ENCODE peak calls at places on chromosomes 13 and 19, in eight cellular contexts. One of them, this sample, is unnamed.

GRCh38 chr19:18831524-18832330 is at the start of gene UPF1:
- DNase-seq in heart right ventricle: peak
- DNase-seq in cerebellum: peak
- DNase-seq in neuronal stem cell: peak
- DNase-seq in Caco-2: peak
- DNase-seq in NCI-H1930: peak
- DNase-seq in mesothelial cell of epicardium: peak
- DNase-seq in H9: peak
- DNase-seq in this sample: peak

GRCh38 chr13:80215368-80215767 is 125.6 kb downstream of the SPRY2 start:
- DNase-seq in neuronal stem cell: no peak
- DNase-seq in NCI-H1930: no peak
- DNase-seq in H9: no peak
- DNase-seq in cerebellum: no peak
- DNase-seq in heart right ventricle: no peak
- DNase-seq in mesothelial cell of epicardium: no peak
- DNase-seq in Caco-2: no peak
- DNase-seq in this sample: no peak

GRCh38 chr13:99923877-99924582 is 47.5 kb downstream of the ZIC5 start:
- DNase-seq in cerebellum: no peak
- DNase-seq in Caco-2: no peak
- DNase-seq in H9: no peak
- DNase-seq in heart right ventricle: no peak
- DNase-seq in mesothelial cell of epicardium: no peak
- DNase-seq in neuronal stem cell: no peak
- DNase-seq in NCI-H1930: no peak
- DNase-seq in this sample: no peak

GRCh38 chr19:12695090-12695489 is 1.3 kb downstream of the FBXW9 start:
- DNase-seq in Caco-2: no peak
- DNase-seq in H9: no peak
- DNase-seq in mesothelial cell of epicardium: no peak
- DNase-seq in cerebellum: no peak
- DNase-seq in NCI-H1930: no peak
- DNase-seq in heart right ventricle: no peak
- DNase-seq in neuronal stem cell: no peak
- DNase-seq in this sample: no peak

GRCh38 chr13:28494537-28494860 is 429 bp downstream of the FLT1 start:
- DNase-seq in heart right ventricle: no peak
- DNase-seq in cerebellum: peak
- DNase-seq in mesothelial cell of epicardium: no peak
- DNase-seq in H9: no peak
- DNase-seq in neuronal stem cell: peak
- DNase-seq in NCI-H1930: no peak
- DNase-seq in Caco-2: no peak
- DNase-seq in this sample: no peak

GRCh38 chr19:30567535-30568232 is 195.5 kb downstream of the ZNF536 start:
- DNase-seq in NCI-H1930: no peak
- DNase-seq in heart right ventricle: no peak
- DNase-seq in cerebellum: no peak
- DNase-seq in H9: no peak
- DNase-seq in Caco-2: no peak
- DNase-seq in mesothelial cell of epicardium: no peak
- DNase-seq in neuronal stem cell: no peak
- DNase-seq in this sample: no peak

GRCh38 chr13:90868321-90868920 is 479.1 kb upstream of the MIR17HG start:
- DNase-seq in mesothelial cell of epicardium: no peak
- DNase-seq in neuronal stem cell: peak
- DNase-seq in cerebellum: no peak
- DNase-seq in NCI-H1930: peak
- DNase-seq in H9: no peak
- DNase-seq in heart right ventricle: no peak
- DNase-seq in Caco-2: peak
- DNase-seq in this sample: no peak

GRCh38 chr19:33376931-33377557 is 3.5 kb downstream of the CEBPG start:
- DNase-seq in cerebellum: no peak
- DNase-seq in NCI-H1930: no peak
- DNase-seq in H9: no peak
- DNase-seq in Caco-2: no peak
- DNase-seq in heart right ventricle: no peak
- DNase-seq in mesothelial cell of epicardium: no peak
- DNase-seq in neuronal stem cell: no peak
- DNase-seq in this sample: no peak

GRCh38 chr19:53652476-53652875 is 20.7 kb downstream of the DPRX start:
- DNase-seq in Caco-2: no peak
- DNase-seq in NCI-H1930: no peak
- DNase-seq in neuronal stem cell: no peak
- DNase-seq in cerebellum: no peak
- DNase-seq in H9: no peak
- DNase-seq in heart right ventricle: no peak
- DNase-seq in mesothelial cell of epicardium: no peak
- DNase-seq in this sample: no peak

GRCh38 chr13:50626031-50626643 is 217.4 kb downstream of the DLEU7 start:
- DNase-seq in Caco-2: no peak
- DNase-seq in mesothelial cell of epicardium: no peak
- DNase-seq in neuronal stem cell: no peak
- DNase-seq in heart right ventricle: no peak
- DNase-seq in cerebellum: no peak
- DNase-seq in H9: no peak
- DNase-seq in NCI-H1930: no peak
- DNase-seq in this sample: no peak

GRCh38 chr13:32905063-32905863 is 111.0 kb upstream of the KL start:
- DNase-seq in H9: no peak
- DNase-seq in heart right ventricle: no peak
- DNase-seq in NCI-H1930: no peak
- DNase-seq in cerebellum: no peak
- DNase-seq in Caco-2: no peak
- DNase-seq in neuronal stem cell: no peak
- DNase-seq in mesothelial cell of epicardium: no peak
- DNase-seq in this sample: peak

GRCh38 chr13:44783987-44784734 is 205.1 kb downstream of the NUFIP1 start:
- DNase-seq in mesothelial cell of epicardium: no peak
- DNase-seq in neuronal stem cell: no peak
- DNase-seq in Caco-2: no peak
- DNase-seq in H9: no peak
- DNase-seq in heart right ventricle: no peak
- DNase-seq in NCI-H1930: no peak
- DNase-seq in cerebellum: no peak
- DNase-seq in this sample: no peak

GRCh38 chr13:82011355-82011754 is 1670.4 kb upstream of the SPRY2 start:
- DNase-seq in mesothelial cell of epicardium: no peak
- DNase-seq in H9: no peak
- DNase-seq in cerebellum: peak
- DNase-seq in heart right ventricle: no peak
- DNase-seq in Caco-2: no peak
- DNase-seq in neuronal stem cell: no peak
- DNase-seq in NCI-H1930: no peak
- DNase-seq in this sample: no peak

GRCh38 chr19:47469719-47470118 is 2.0 kb downstream of the SLC8A2 start:
- DNase-seq in mesothelial cell of epicardium: no peak
- DNase-seq in heart right ventricle: no peak
- DNase-seq in NCI-H1930: no peak
- DNase-seq in H9: no peak
- DNase-seq in Caco-2: no peak
- DNase-seq in cerebellum: peak
- DNase-seq in neuronal stem cell: no peak
- DNase-seq in this sample: peak

GRCh38 chr19:47492571-47493377 is 8.8 kb upstream of the KPTN start:
- DNase-seq in H9: no peak
- DNase-seq in NCI-H1930: no peak
- DNase-seq in neuronal stem cell: no peak
- DNase-seq in cerebellum: no peak
- DNase-seq in mesothelial cell of epicardium: no peak
- DNase-seq in heart right ventricle: no peak
- DNase-seq in Caco-2: no peak
- DNase-seq in this sample: no peak

GRCh38 chr13:49584771-49585182 is 581 bp downstream of the RCBTB1 start:
- DNase-seq in cerebellum: peak
- DNase-seq in NCI-H1930: no peak
- DNase-seq in neuronal stem cell: peak
- DNase-seq in H9: no peak
- DNase-seq in mesothelial cell of epicardium: no peak
- DNase-seq in heart right ventricle: no peak
- DNase-seq in Caco-2: no peak
- DNase-seq in this sample: no peak

GRCh38 chr19:16266586-16266942 is 58.1 kb upstream of the KLF2 start:
- DNase-seq in neuronal stem cell: no peak
- DNase-seq in mesothelial cell of epicardium: no peak
- DNase-seq in cerebellum: no peak
- DNase-seq in H9: no peak
- DNase-seq in heart right ventricle: no peak
- DNase-seq in NCI-H1930: no peak
- DNase-seq in Caco-2: no peak
- DNase-seq in this sample: no peak

GRCh38 chr19:35436477-35437141 is 11.4 kb upstream of the FFAR2 start:
- DNase-seq in neuronal stem cell: no peak
- DNase-seq in heart right ventricle: peak
- DNase-seq in H9: no peak
- DNase-seq in mesothelial cell of epicardium: no peak
- DNase-seq in Caco-2: no peak
- DNase-seq in NCI-H1930: no peak
- DNase-seq in cerebellum: no peak
- DNase-seq in this sample: no peak

GRCh38 chr19:18764591-18765051 is 26.5 kb downstream of the COMP start:
- DNase-seq in neuronal stem cell: no peak
- DNase-seq in H9: no peak
- DNase-seq in mesothelial cell of epicardium: no peak
- DNase-seq in NCI-H1930: no peak
- DNase-seq in Caco-2: no peak
- DNase-seq in cerebellum: no peak
- DNase-seq in heart right ventricle: no peak
- DNase-seq in this sample: no peak

GRCh38 chr19:35908977-35909683 is 1.0 kb upstream of the TYROBP start:
- DNase-seq in mesothelial cell of epicardium: no peak
- DNase-seq in neuronal stem cell: no peak
- DNase-seq in heart right ventricle: peak
- DNase-seq in cerebellum: no peak
- DNase-seq in NCI-H1930: no peak
- DNase-seq in H9: no peak
- DNase-seq in Caco-2: no peak
- DNase-seq in this sample: no peak

GRCh38 chr13:34555988-34556387 is 386.1 kb upstream of the NBEA start:
- DNase-seq in neuronal stem cell: no peak
- DNase-seq in heart right ventricle: no peak
- DNase-seq in Caco-2: peak
- DNase-seq in NCI-H1930: no peak
- DNase-seq in cerebellum: no peak
- DNase-seq in H9: no peak
- DNase-seq in mesothelial cell of epicardium: no peak
- DNase-seq in this sample: no peak

GRCh38 chr19:41882568-41883462 is at the start of gene ARHGEF1:
- DNase-seq in NCI-H1930: no peak
- DNase-seq in neuronal stem cell: no peak
- DNase-seq in Caco-2: peak
- DNase-seq in cerebellum: peak
- DNase-seq in mesothelial cell of epicardium: peak
- DNase-seq in heart right ventricle: peak
- DNase-seq in H9: no peak
- DNase-seq in this sample: no peak

GRCh38 chr19:29851769-29852521 is 40.2 kb downstream of the CCNE1 start:
- DNase-seq in heart right ventricle: no peak
- DNase-seq in Caco-2: no peak
- DNase-seq in cerebellum: no peak
- DNase-seq in NCI-H1930: no peak
- DNase-seq in mesothelial cell of epicardium: no peak
- DNase-seq in neuronal stem cell: no peak
- DNase-seq in H9: no peak
- DNase-seq in this sample: no peak

GRCh38 chr13:52127378-52127777 is 1.5 kb downstream of the NEK5 start:
- DNase-seq in Caco-2: no peak
- DNase-seq in NCI-H1930: no peak
- DNase-seq in neuronal stem cell: no peak
- DNase-seq in heart right ventricle: no peak
- DNase-seq in cerebellum: no peak
- DNase-seq in mesothelial cell of epicardium: no peak
- DNase-seq in H9: no peak
- DNase-seq in this sample: no peak

GRCh38 chr13:33524086-33524485 is 238.5 kb upstream of the STARD13 start:
- DNase-seq in heart right ventricle: no peak
- DNase-seq in H9: no peak
- DNase-seq in cerebellum: no peak
- DNase-seq in Caco-2: no peak
- DNase-seq in mesothelial cell of epicardium: no peak
- DNase-seq in NCI-H1930: no peak
- DNase-seq in neuronal stem cell: no peak
- DNase-seq in this sample: no peak

GRCh38 chr13:27978301-27978968 is 9.3 kb upstream of the CDX2 start:
- DNase-seq in mesothelial cell of epicardium: no peak
- DNase-seq in heart right ventricle: no peak
- DNase-seq in cerebellum: no peak
- DNase-seq in NCI-H1930: no peak
- DNase-seq in Caco-2: peak
- DNase-seq in H9: peak
- DNase-seq in neuronal stem cell: no peak
- DNase-seq in this sample: no peak

GRCh38 chr19:32843716-32844245 is 25.8 kb downstream of the SLC7A9 start:
- DNase-seq in cerebellum: no peak
- DNase-seq in heart right ventricle: no peak
- DNase-seq in Caco-2: no peak
- DNase-seq in mesothelial cell of epicardium: no peak
- DNase-seq in neuronal stem cell: no peak
- DNase-seq in H9: no peak
- DNase-seq in NCI-H1930: no peak
- DNase-seq in this sample: no peak

GRCh38 chr19:16285769-16286564 is 38.7 kb upstream of the KLF2 start:
- DNase-seq in Caco-2: no peak
- DNase-seq in neuronal stem cell: peak
- DNase-seq in NCI-H1930: peak
- DNase-seq in heart right ventricle: peak
- DNase-seq in cerebellum: no peak
- DNase-seq in mesothelial cell of epicardium: no peak
- DNase-seq in H9: no peak
- DNase-seq in this sample: peak